ENCODE peak calls at places on chromosome 18, in eight cellular contexts. E is bronchial epithelial cell; F is AG04449; Y is AG04450; T is CD8-positive, alpha-beta T cell; Q is tibial artery; I is AG10803; X is astrocyte of the spinal cord. V is an unnamed sample.

GRCh38 chr18:74064510-74064909 is 83.1 kb downstream of the FBXO15 start:
- DNase-seq in E (no peak), T (no peak), X (no peak), Y (no peak), F (no peak), I (no peak), Q (no peak), V (no peak)

GRCh38 chr18:62001396-62001795 is 108.6 kb upstream of the RNF152 start:
- DNase-seq in X (no peak), E (no peak), I (no peak), F (no peak), T (no peak), Q (no peak), Y (no peak), V (no peak)

GRCh38 chr18:48942554-48943261 is 8.1 kb downstream of the SMAD7 start:
- DNase-seq in E (peak), I (peak), T (no peak), Q (no peak), Y (no peak), X (peak), F (peak), V (peak)

GRCh38 chr18:74682141-74682997 is 84.7 kb downstream of the ZNF407 start:
- DNase-seq in I (no peak), X (peak), Q (no peak), E (peak), F (no peak), T (no peak), Y (no peak), V (no peak)

GRCh38 chr18:75209129-75209951 is at the start of gene PTGR3:
- DNase-seq in X (peak), E (peak), F (no peak), I (peak), T (peak), Y (no peak), Q (peak), V (peak)

GRCh38 chr18:49811151-49811938 is 2.0 kb downstream of the ACAA2 start:
- DNase-seq in F (no peak), Q (no peak), T (no peak), Y (no peak), I (no peak), X (no peak), E (no peak), V (peak)

GRCh38 chr18:5604778-5605177 is 61.0 kb upstream of the EPB41L3 start:
- DNase-seq in E (no peak), Q (no peak), Y (no peak), I (no peak), F (no peak), T (no peak), X (no peak), V (no peak)

GRCh38 chr18:59823611-59824195 is 76.1 kb upstream of the PMAIP1 start:
- DNase-seq in E (peak), Y (peak), F (no peak), I (peak), X (peak), Q (peak), T (no peak), V (peak)

GRCh38 chr18:50275503-50276036 is 5.8 kb downstream of the MBD1 start:
- DNase-seq in Y (no peak), E (no peak), X (no peak), F (no peak), T (no peak), Q (no peak), I (no peak), V (no peak)

GRCh38 chr18:9782073-9782857 is 74.2 kb downstream of the RAB31 start:
- DNase-seq in Q (peak), X (peak), T (no peak), E (peak), F (peak), Y (peak), I (peak), V (peak)

GRCh38 chr18:40878371-40878770 is 1076.7 kb upstream of the PIK3C3 start:
- DNase-seq in Y (no peak), I (no peak), E (no peak), Q (no peak), X (no peak), F (no peak), T (no peak), V (no peak)

GRCh38 chr18:6055711-6056110 is 160.4 kb upstream of the TMEM200C start:
- DNase-seq in Y (peak), T (no peak), Q (no peak), I (peak), F (peak), E (peak), X (peak), V (peak)

GRCh38 chr18:26532367-26533340 is 15.7 kb downstream of the KCTD1 start:
- DNase-seq in Q (no peak), Y (no peak), F (no peak), X (no peak), E (no peak), I (peak), T (no peak), V (no peak)

GRCh38 chr18:59501876-59502221 is 142.8 kb upstream of the LMAN1 start:
- DNase-seq in I (no peak), E (peak), T (no peak), Q (no peak), Y (no peak), X (peak), F (no peak), V (no peak)

GRCh38 chr18:46070683-46071614 is 1.1 kb downstream of the PSTPIP2 start:
- DNase-seq in I (no peak), T (no peak), F (no peak), X (no peak), Q (no peak), Y (no peak), E (no peak), V (no peak)

GRCh38 chr18:54871231-54871630 is 43.0 kb downstream of the RAB27B start:
- DNase-seq in E (no peak), F (no peak), I (no peak), Q (no peak), X (no peak), T (no peak), Y (no peak), V (peak)

GRCh38 chr18:73563345-73563744 is 584.3 kb downstream of the FBXO15 start:
- DNase-seq in T (no peak), Q (no peak), I (peak), F (peak), E (peak), Y (peak), X (peak), V (peak)

GRCh38 chr18:8045160-8045885 is 478.2 kb downstream of the PTPRM start:
- DNase-seq in T (no peak), Y (no peak), F (no peak), X (peak), Q (no peak), E (no peak), I (peak), V (no peak)

GRCh38 chr18:808086-808485 is 4.0 kb downstream of the YES1 start:
- DNase-seq in X (peak), Y (peak), Q (no peak), F (no peak), T (no peak), I (peak), E (no peak), V (no peak)

GRCh38 chr18:30192216-30192615 is 850.3 kb downstream of the DSC3 start:
- DNase-seq in Y (no peak), Q (no peak), I (no peak), T (no peak), F (no peak), X (no peak), E (no peak), V (no peak)
- TF ChIP-seq CTCF in Y (no peak), Q (no peak), I (no peak), T (no peak), F (no peak), X (no peak), E (no peak), V (peak)

DNA sequence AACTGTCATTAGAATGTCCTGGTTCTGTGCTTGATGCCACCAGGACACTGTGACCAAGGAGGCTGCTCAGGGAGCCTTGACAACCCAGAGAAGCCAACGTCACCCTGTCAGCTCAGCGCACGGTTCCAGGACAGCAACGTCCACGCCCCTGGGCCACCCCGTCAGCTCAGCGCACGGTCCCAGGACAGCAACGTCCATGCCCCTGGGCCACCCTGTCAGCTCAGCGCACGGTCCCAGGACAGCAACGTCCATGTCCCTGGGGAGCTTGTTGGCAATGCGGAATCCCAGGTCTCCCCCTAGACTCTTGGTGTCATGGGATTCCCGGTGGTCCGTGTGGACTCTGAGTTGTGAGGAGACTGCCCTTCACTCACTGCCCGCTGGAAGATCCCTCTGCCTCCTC is 51.0 kb upstream of the GALR1 start:
- DNase-seq in Q (no peak), T (no peak), I (no peak), E (no peak), F (no peak), X (no peak), Y (no peak), V (no peak)
- H3K4me3 ChIP-seq in Q (no peak), T (no peak), I (no peak), E (no peak), F (no peak), X (no peak), Y (no peak), V (no peak)

GRCh38 chr18:63247506-63248394 is 71.8 kb downstream of the BCL2 start:
- DNase-seq in X (no peak), T (no peak), F (no peak), E (no peak), Y (no peak), I (no peak), Q (no peak), V (peak)
- TF ChIP-seq CTCF in X (no peak), T (no peak), F (no peak), E (no peak), Y (no peak), I (no peak), Q (no peak), V (no peak)

GRCh38 chr18:79787527-79788095 is 10.1 kb upstream of the KCNG2 start:
- DNase-seq in T (no peak), F (no peak), Q (no peak), I (no peak), X (no peak), E (no peak), Y (no peak), V (no peak)
- H3K4me3 ChIP-seq in T (no peak), F (no peak), Q (no peak), I (no peak), X (no peak), E (no peak), Y (no peak), V (no peak)

DNA sequence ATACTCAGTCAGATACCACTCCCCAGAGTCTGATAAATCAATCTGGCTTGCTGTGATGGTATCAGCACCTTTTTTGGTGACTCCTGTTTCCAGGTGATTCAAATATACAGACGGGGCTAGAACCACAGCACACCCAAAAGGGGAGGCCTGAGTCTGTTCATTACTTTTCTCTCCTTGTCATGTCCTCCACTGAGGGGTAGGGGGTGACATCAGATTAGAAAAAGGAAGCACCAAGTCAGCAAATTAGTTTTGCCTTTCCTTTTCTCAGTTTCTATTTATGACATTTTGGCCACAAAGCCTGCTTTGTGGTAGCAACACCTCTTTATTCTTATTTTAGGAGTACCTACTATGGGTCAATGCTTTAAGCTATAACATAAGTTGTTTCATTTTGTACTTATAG is 127.4 kb downstream of the CCDC102B start:
- DNase-seq in Q (no peak), T (no peak), E (peak), I (peak), F (no peak), Y (no peak), X (peak), V (no peak)
- TF ChIP-seq CTCF in Q (no peak), T (no peak), E (no peak), I (peak), F (no peak), Y (peak), X (peak), V (no peak)

DNA sequence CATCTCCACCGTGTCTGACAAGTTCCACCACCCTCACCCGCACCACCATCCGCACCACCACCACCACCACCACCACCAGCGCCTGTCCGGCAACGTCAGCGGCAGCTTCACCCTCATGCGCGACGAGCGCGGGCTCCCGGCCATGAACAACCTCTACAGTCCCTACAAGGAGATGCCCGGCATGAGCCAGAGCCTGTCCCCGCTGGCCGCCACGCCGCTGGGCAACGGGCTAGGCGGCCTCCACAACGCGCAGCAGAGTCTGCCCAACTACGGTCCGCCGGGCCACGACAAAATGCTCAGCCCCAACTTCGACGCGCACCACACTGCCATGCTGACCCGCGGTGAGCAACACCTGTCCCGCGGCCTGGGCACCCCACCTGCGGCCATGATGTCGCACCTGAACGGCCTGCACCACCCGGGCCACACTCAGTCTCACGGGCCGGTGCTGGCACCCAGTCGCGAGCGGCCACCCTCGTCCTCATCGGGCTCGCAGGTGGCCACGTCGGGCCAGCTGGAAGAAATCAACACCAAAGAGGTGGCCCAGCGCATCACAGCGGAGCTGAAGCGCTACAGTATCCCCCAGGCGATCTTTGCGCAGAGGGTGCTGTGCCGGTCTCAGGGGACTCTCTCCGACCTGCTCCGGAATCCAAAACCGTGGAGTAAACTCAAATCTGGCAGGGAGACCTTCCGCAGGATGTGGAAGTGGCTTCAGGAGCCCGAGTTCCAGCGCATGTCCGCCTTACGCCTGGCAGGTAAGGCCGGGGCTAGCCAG is 1.2 kb downstream of the ONECUT2 start:
- DNase-seq in Y (no peak), F (no peak), I (no peak), Q (no peak), X (no peak), T (no peak), E (no peak), V (no peak)
- H3K4me3 ChIP-seq in Y (no peak), F (no peak), I (no peak), Q (no peak), X (no peak), T (no peak), E (no peak), V (no peak)

GRCh38 chr18:3889803-3890202 is 439.8 kb downstream of the TGIF1 start:
- DNase-seq in E (peak), T (no peak), Q (no peak), Y (peak), F (no peak), X (peak), I (peak), V (no peak)

GRCh38 chr18:3879836-3880120 is 429.8 kb downstream of the TGIF1 start:
- DNase-seq in I (no peak), F (no peak), E (no peak), Y (no peak), T (no peak), Q (no peak), X (no peak), V (no peak)

GRCh38 chr18:3889121-3889520 is 439.1 kb downstream of the TGIF1 start:
- DNase-seq in E (peak), Q (no peak), X (no peak), F (no peak), I (no peak), T (no peak), Y (no peak), V (no peak)

GRCh38 chr18:3886575-3887322 is 436.8 kb downstream of the TGIF1 start:
- DNase-seq in I (no peak), T (no peak), Y (no peak), E (no peak), Q (no peak), X (no peak), F (no peak), V (no peak)

GRCh38 chr18:3885209-3885792 is 435.3 kb downstream of the TGIF1 start:
- DNase-seq in X (no peak), I (no peak), Y (no peak), Q (no peak), F (no peak), T (no peak), E (no peak), V (no peak)
- TF ChIP-seq CTCF in X (peak), I (peak), Y (peak), Q (no peak), F (peak), T (no peak), E (no peak), V (peak)

GRCh38 chr18:1928711-1929110 is 642.6 kb downstream of the METTL4 start:
- DNase-seq in T (no peak), I (no peak), Q (no peak), E (no peak), F (no peak), Y (no peak), X (no peak), V (no peak)
- H3K4me3 ChIP-seq in T (no peak), I (no peak), Q (no peak), E (no peak), F (no peak), Y (no peak), X (no peak), V (no peak)